ENCODE peak calls at places on chromosomes 12 and 14, in seven cellular contexts. U is PC-9, T is WERI-Rb-1, R is uterus, M is left ventricle myocardium inferior, F is type B pancreatic cell, N is dorsolateral prefrontal cortex. Z is an unnamed sample.

GRCh38 chr12:107983871-107984480 is 145.1 kb upstream of the WSCD2 start:
- DNase-seq in U (no peak), T (peak; percentile 11), R (no peak), M (no peak), F (no peak), N (no peak), Z (no peak)

GRCh38 chr14:94054401-94054800 is 26.6 kb downstream of the DDX24 start:
- DNase-seq in U (no peak), T (no peak), R (no peak), M (no peak), F (no peak), N (no peak), Z (no peak)

GRCh38 chr12:124565656-124566180 is 1.7 kb downstream of the NCOR2 start:
- DNase-seq in U (no peak), T (no peak), R (no peak), M (no peak), F (no peak), N (no peak), Z (no peak)

GRCh38 chr12:76704693-76705092 is 59.2 kb upstream of the ZDHHC17 start:
- DNase-seq in U (no peak), T (no peak), R (no peak), M (no peak), F (no peak), N (no peak), Z (no peak)

GRCh38 chr14:24243336-24243836 is 963 bp upstream of the TINF2 start:
- DNase-seq in U (peak; percentile 55), T (peak; percentile 53), R (peak; percentile 45), M (no peak), F (no peak), N (no peak), Z (no peak)

GRCh38 chr14:94571395-94571794 is 9.8 kb upstream of the SERPINA5 start:
- DNase-seq in U (no peak), T (no peak), R (no peak), M (peak; percentile 26), F (no peak), N (no peak), Z (no peak)

GRCh38 chr12:76375939-76376338 is 27.7 kb upstream of the BBS10 start:
- DNase-seq in U (no peak), T (no peak), R (no peak), M (no peak), F (no peak), N (no peak), Z (no peak)

GRCh38 chr12:64475518-64475917 is 23.6 kb downstream of the TBK1 start:
- DNase-seq in U (no peak), T (no peak), R (no peak), M (no peak), F (no peak), N (no peak), Z (no peak)

GRCh38 chr14:59483360-59483759 is 848 bp downstream of the L3HYPDH start:
- DNase-seq in U (peak; percentile 35), T (peak; percentile 28), R (no peak), M (no peak), F (no peak), N (no peak), Z (no peak)

GRCh38 chr14:96999654-97000155 is 202.5 kb downstream of the VRK1 start:
- DNase-seq in U (no peak), T (no peak), R (no peak), M (no peak), F (no peak), N (no peak), Z (no peak)

GRCh38 chr14:29310757-29311156 is 544.2 kb downstream of the FOXG1 start:
- DNase-seq in U (no peak), T (no peak), R (no peak), M (no peak), F (no peak), N (no peak), Z (no peak)

GRCh38 chr12:22230280-22230794 is 104.2 kb downstream of the ST8SIA1 start:
- DNase-seq in U (no peak), T (no peak), R (no peak), M (no peak), F (no peak), N (no peak), Z (no peak)

GRCh38 chr14:102362084-102362483 is 606 bp downstream of the CINP start:
- DNase-seq in U (peak; percentile 43), T (no peak), R (no peak), M (no peak), F (no peak), N (no peak), Z (no peak)

GRCh38 chr14:91614187-91614586 is 104.1 kb upstream of the PPP4R3A start:
- DNase-seq in U (no peak), T (no peak), R (no peak), M (no peak), F (no peak), N (no peak), Z (no peak)

GRCh38 chr14:55430024-55430690 is 10.3 kb downstream of the TBPL2 start:
- DNase-seq in U (peak; percentile 91), T (peak; percentile 44), R (peak; percentile 36), M (no peak), F (no peak), N (no peak), Z (no peak)

GRCh38 chr12:76216585-76217472 is 131.4 kb downstream of the BBS10 start:
- DNase-seq in U (no peak), T (no peak), R (no peak), M (no peak), F (no peak), N (no peak), Z (no peak)

GRCh38 chr14:93970589-93970966 is 5.8 kb downstream of the ASB2 start:
- DNase-seq in U (no peak), T (peak; percentile 17), R (no peak), M (no peak), F (no peak), N (no peak), Z (peak; percentile 42)

GRCh38 chr14:29637406-29637805 is 290.2 kb downstream of the PRKD1 start:
- DNase-seq in U (no peak), T (no peak), R (no peak), M (peak; percentile 40), F (no peak), N (no peak), Z (no peak)

GRCh38 chr14:93329965-93330608 is 2.7 kb downstream of the BTBD7 start:
- DNase-seq in U (no peak), T (no peak), R (no peak), M (no peak), F (no peak), N (no peak), Z (no peak)

GRCh38 chr14:29521526-29522137 is 406.0 kb downstream of the PRKD1 start:
- DNase-seq in U (no peak), T (peak; percentile 58), R (no peak), M (no peak), F (no peak), N (no peak), Z (no peak)

GRCh38 chr14:69287096-69287991 is 27.4 kb downstream of the GALNT16 start:
- DNase-seq in U (peak; percentile 30), T (peak; percentile 71), R (no peak), M (no peak), F (no peak), N (no peak), Z (no peak)

GRCh38 chr14:59564356-59564755 is 12.3 kb downstream of the CCDC175 start:
- DNase-seq in U (no peak), T (no peak), R (no peak), M (no peak), F (no peak), N (no peak), Z (no peak)

GRCh38 chr12:48998497-48999353 is 450 bp downstream of the DDN start:
- DNase-seq in U (no peak), T (no peak), R (no peak), M (no peak), F (no peak), N (no peak), Z (no peak)

GRCh38 chr12:131115766-131116165 is 162.1 kb downstream of the ADGRD1 start:
- DNase-seq in U (no peak), T (no peak), R (no peak), M (no peak), F (no peak), N (no peak), Z (no peak)

GRCh38 chr14:28751467-28752058 is 15.0 kb upstream of the FOXG1 start:
- DNase-seq in U (no peak), T (peak; percentile 78), R (no peak), M (no peak), F (no peak), N (no peak), Z (no peak)

GRCh38 chr14:64364907-64365306 is 23.2 kb upstream of the MTHFD1 start:
- DNase-seq in U (no peak), T (no peak), R (no peak), M (no peak), F (no peak), N (no peak), Z (no peak)

GRCh38 chr12:74602881-74603523 is 65.4 kb downstream of the ATXN7L3B start:
- DNase-seq in U (no peak), T (no peak), R (no peak), M (no peak), F (no peak), N (no peak), Z (no peak)

GRCh38 chr14:61462566-61463195 is 141.3 kb downstream of the PRKCH start:
- DNase-seq in U (peak; percentile 83), T (peak; percentile 68), R (no peak), M (no peak), F (no peak), N (no peak), Z (no peak)
- TF ChIP-seq CTCF in U (no peak), T (no peak), R (no peak), M (no peak), F (no peak), N (no peak), Z (no peak)

DNA sequence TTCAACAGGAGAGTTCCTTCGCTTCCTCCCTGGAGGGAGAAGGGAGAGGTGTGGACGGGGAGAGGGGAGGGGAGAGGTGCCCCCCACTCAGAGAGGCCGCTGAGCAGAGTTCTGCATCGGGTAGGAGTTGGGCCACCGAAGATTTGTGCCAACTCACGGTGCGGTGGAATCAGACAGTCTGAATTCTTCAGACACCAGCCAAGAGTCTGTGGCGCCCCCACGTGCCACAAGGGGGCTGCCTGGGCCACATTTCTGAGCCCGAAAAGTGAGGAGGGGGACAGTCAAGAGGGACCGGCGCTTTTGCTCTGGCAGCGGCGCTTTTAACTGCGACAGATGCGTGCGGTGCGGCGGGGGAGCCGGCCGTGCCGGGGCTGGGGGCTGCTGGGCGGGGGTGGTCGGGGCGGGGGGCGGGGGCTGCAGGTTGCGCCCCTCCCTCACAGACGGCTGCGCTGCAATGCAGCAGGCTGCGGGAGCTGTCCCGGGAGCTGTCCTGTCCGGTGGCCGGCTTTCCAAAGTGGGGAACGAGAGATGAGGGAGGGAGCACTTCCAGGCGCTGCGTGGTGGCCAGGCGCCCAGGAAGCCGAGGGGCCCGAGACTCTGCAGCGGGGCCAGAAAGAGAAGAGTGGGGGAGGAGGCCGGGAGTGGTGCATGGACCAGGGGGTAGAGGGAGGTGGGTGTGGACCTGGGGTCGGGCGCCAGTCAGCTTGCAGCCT is 941 bp upstream of the RTL1 start:
- DNase-seq in U (no peak), T (no peak), R (no peak), M (no peak), F (no peak), N (no peak), Z (no peak)
- TF ChIP-seq CTCF in U (no peak), T (peak; percentile 50), R (no peak), M (no peak), F (peak; percentile 82), N (no peak), Z (no peak)

GRCh38 chr12:88578821-88579518 is 1.3 kb downstream of the KITLG start:
- DNase-seq in U (no peak), T (no peak), R (no peak), M (no peak), F (no peak), N (no peak), Z (no peak)
- TF ChIP-seq CTCF in U (peak; percentile 49), T (peak; percentile 3), R (peak; percentile 27), M (peak; percentile 60), F (peak; percentile 72), N (peak; percentile 25), Z (no peak)

GRCh38 chr12:4030938-4031702 is 157.9 kb upstream of the PARP11 start:
- DNase-seq in U (peak; percentile 44), T (peak; percentile 64), R (peak; percentile 93), M (peak; percentile 82), F (peak; percentile 94), N (peak; percentile 40), Z (peak; percentile 68)
- TF ChIP-seq CTCF in U (no peak), T (no peak), R (no peak), M (peak; percentile 29), F (peak; percentile 15), N (no peak), Z (no peak)

Z was measured in activated B cell treated with CpG ODN at 0.5 μM for 24 hours.